ENCODE peak calls at places on chromosomes 11 and 22, in eight cellular contexts. One of them, this sample, is unnamed.

GRCh38 chr11:44506375-44507016 is 59.0 kb upstream of the CD82 start:
- DNase-seq in IMR-90: no peak
- DNase-seq in HCT116: peak; percentile 44
- DNase-seq in HepG2: no peak
- DNase-seq in GM12878: no peak
- DNase-seq in K562: no peak
- DNase-seq in SK-N-SH: no peak
- DNase-seq in H1: no peak
- DNase-seq in this sample: no peak

GRCh38 chr22:20979243-20979809 is 2.8 kb upstream of the LZTR1 start:
- DNase-seq in IMR-90: peak; percentile 67
- DNase-seq in HCT116: no peak
- DNase-seq in HepG2: no peak
- DNase-seq in GM12878: no peak
- DNase-seq in K562: peak; percentile 89
- DNase-seq in SK-N-SH: peak; percentile 70
- DNase-seq in H1: peak; percentile 92
- DNase-seq in this sample: no peak

GRCh38 chr11:111465400-111465799 is 46.8 kb downstream of the BTG4 start:
- DNase-seq in IMR-90: peak; percentile 84
- DNase-seq in HCT116: no peak
- DNase-seq in HepG2: no peak
- DNase-seq in GM12878: no peak
- DNase-seq in K562: no peak
- DNase-seq in SK-N-SH: no peak
- DNase-seq in H1: no peak
- DNase-seq in this sample: no peak

GRCh38 chr11:63838150-63838681 is 694 bp upstream of the MARK2 start:
- DNase-seq in IMR-90: no peak
- DNase-seq in HCT116: no peak
- DNase-seq in HepG2: no peak
- DNase-seq in GM12878: peak; percentile 87
- DNase-seq in K562: no peak
- DNase-seq in SK-N-SH: no peak
- DNase-seq in H1: no peak
- DNase-seq in this sample: no peak

GRCh38 chr11:111354601-111354891 is 24.5 kb downstream of the POU2AF1 start:
- DNase-seq in IMR-90: no peak
- DNase-seq in HCT116: no peak
- DNase-seq in HepG2: no peak
- DNase-seq in GM12878: no peak
- DNase-seq in K562: no peak
- DNase-seq in SK-N-SH: no peak
- DNase-seq in H1: no peak
- DNase-seq in this sample: no peak

GRCh38 chr22:20014526-20015186 is 2.0 kb downstream of the ARVCF start:
- DNase-seq in IMR-90: no peak
- DNase-seq in HCT116: no peak
- DNase-seq in HepG2: no peak
- DNase-seq in GM12878: no peak
- DNase-seq in K562: no peak
- DNase-seq in SK-N-SH: no peak
- DNase-seq in H1: no peak
- DNase-seq in this sample: no peak

GRCh38 chr11:19730373-19730772 is 17.7 kb downstream of the NAV2 start:
- DNase-seq in IMR-90: no peak
- DNase-seq in HCT116: no peak
- DNase-seq in HepG2: no peak
- DNase-seq in GM12878: no peak
- DNase-seq in K562: no peak
- DNase-seq in SK-N-SH: peak; percentile 78
- DNase-seq in H1: no peak
- DNase-seq in this sample: no peak

GRCh38 chr22:26890870-26891269 is 233.5 kb downstream of the MIAT start:
- DNase-seq in IMR-90: no peak
- DNase-seq in HCT116: peak; percentile 0
- DNase-seq in HepG2: no peak
- DNase-seq in GM12878: no peak
- DNase-seq in K562: no peak
- DNase-seq in SK-N-SH: no peak
- DNase-seq in H1: no peak
- DNase-seq in this sample: peak; percentile 40

GRCh38 chr11:69216609-69217008 is 60.9 kb downstream of the SMIM38 start:
- DNase-seq in IMR-90: peak; percentile 22
- DNase-seq in HCT116: no peak
- DNase-seq in HepG2: no peak
- DNase-seq in GM12878: no peak
- DNase-seq in K562: no peak
- DNase-seq in SK-N-SH: no peak
- DNase-seq in H1: no peak
- DNase-seq in this sample: no peak

GRCh38 chr22:19800761-19801244 is 40.2 kb downstream of the TBX1 start:
- DNase-seq in IMR-90: peak; percentile 25
- DNase-seq in HCT116: no peak
- DNase-seq in HepG2: peak; percentile 34
- DNase-seq in GM12878: no peak
- DNase-seq in K562: peak; percentile 74
- DNase-seq in SK-N-SH: peak; percentile 61
- DNase-seq in H1: no peak
- DNase-seq in this sample: no peak

GRCh38 chr11:47895035-47895434 is 46.9 kb upstream of the NUP160 start:
- DNase-seq in IMR-90: no peak
- DNase-seq in HCT116: no peak
- DNase-seq in HepG2: no peak
- DNase-seq in GM12878: no peak
- DNase-seq in K562: no peak
- DNase-seq in SK-N-SH: no peak
- DNase-seq in H1: no peak
- DNase-seq in this sample: no peak

GRCh38 chr11:76627541-76628082 is 42.9 kb downstream of the LRRC32 start:
- DNase-seq in IMR-90: no peak
- DNase-seq in HCT116: no peak
- DNase-seq in HepG2: no peak
- DNase-seq in GM12878: no peak
- DNase-seq in K562: no peak
- DNase-seq in SK-N-SH: no peak
- DNase-seq in H1: no peak
- DNase-seq in this sample: no peak

GRCh38 chr11:104897891-104898684 is at the start of gene CASP12:
- DNase-seq in IMR-90: peak; percentile 32
- DNase-seq in HCT116: no peak
- DNase-seq in HepG2: no peak
- DNase-seq in GM12878: no peak
- DNase-seq in K562: no peak
- DNase-seq in SK-N-SH: no peak
- DNase-seq in H1: no peak
- DNase-seq in this sample: no peak

GRCh38 chr22:32528984-32529982 is 54.7 kb downstream of the FBXO7 start:
- DNase-seq in IMR-90: peak; percentile 86
- DNase-seq in HCT116: peak; percentile 74
- DNase-seq in HepG2: peak; percentile 91
- DNase-seq in GM12878: peak; percentile 9
- DNase-seq in K562: peak; percentile 76
- DNase-seq in SK-N-SH: peak; percentile 90
- DNase-seq in H1: peak; percentile 63
- DNase-seq in this sample: peak; percentile 74

GRCh38 chr11:68684385-68685356 is at the start of gene GAL:
- DNase-seq in IMR-90: no peak
- DNase-seq in HCT116: no peak
- DNase-seq in HepG2: no peak
- DNase-seq in GM12878: no peak
- DNase-seq in K562: peak; percentile 85
- DNase-seq in SK-N-SH: peak; percentile 91
- DNase-seq in H1: no peak
- DNase-seq in this sample: no peak

GRCh38 chr11:120994460-120994859 is 29.4 kb upstream of the TBCEL start:
- DNase-seq in IMR-90: no peak
- DNase-seq in HCT116: no peak
- DNase-seq in HepG2: no peak
- DNase-seq in GM12878: no peak
- DNase-seq in K562: no peak
- DNase-seq in SK-N-SH: no peak
- DNase-seq in H1: no peak
- DNase-seq in this sample: no peak

GRCh38 chr11:25566298-25567200 is 765.4 kb upstream of the ANO3 start:
- DNase-seq in IMR-90: no peak
- DNase-seq in HCT116: no peak
- DNase-seq in HepG2: no peak
- DNase-seq in GM12878: no peak
- DNase-seq in K562: no peak
- DNase-seq in SK-N-SH: no peak
- DNase-seq in H1: no peak
- DNase-seq in this sample: no peak
- TF ChIP-seq RAD21 in IMR-90: no peak
- TF ChIP-seq RAD21 in HCT116: no peak
- TF ChIP-seq RAD21 in HepG2: no peak
- TF ChIP-seq RAD21 in GM12878: no peak
- TF ChIP-seq RAD21 in K562: no peak
- TF ChIP-seq RAD21 in SK-N-SH: no peak
- TF ChIP-seq RAD21 in H1: no peak
- TF ChIP-seq RAD21 in this sample: no peak

GRCh38 chr11:130115218-130115617 is 44.4 kb upstream of the ST14 start:
- DNase-seq in IMR-90: peak; percentile 41
- DNase-seq in HCT116: no peak
- DNase-seq in HepG2: no peak
- DNase-seq in GM12878: no peak
- DNase-seq in K562: no peak
- DNase-seq in SK-N-SH: no peak
- DNase-seq in H1: no peak
- DNase-seq in this sample: no peak
- TF ChIP-seq RAD21 in IMR-90: no peak
- TF ChIP-seq RAD21 in HCT116: no peak
- TF ChIP-seq RAD21 in HepG2: no peak
- TF ChIP-seq RAD21 in GM12878: no peak
- TF ChIP-seq RAD21 in K562: no peak
- TF ChIP-seq RAD21 in SK-N-SH: no peak
- TF ChIP-seq RAD21 in H1: no peak
- TF ChIP-seq RAD21 in this sample: no peak

DNA sequence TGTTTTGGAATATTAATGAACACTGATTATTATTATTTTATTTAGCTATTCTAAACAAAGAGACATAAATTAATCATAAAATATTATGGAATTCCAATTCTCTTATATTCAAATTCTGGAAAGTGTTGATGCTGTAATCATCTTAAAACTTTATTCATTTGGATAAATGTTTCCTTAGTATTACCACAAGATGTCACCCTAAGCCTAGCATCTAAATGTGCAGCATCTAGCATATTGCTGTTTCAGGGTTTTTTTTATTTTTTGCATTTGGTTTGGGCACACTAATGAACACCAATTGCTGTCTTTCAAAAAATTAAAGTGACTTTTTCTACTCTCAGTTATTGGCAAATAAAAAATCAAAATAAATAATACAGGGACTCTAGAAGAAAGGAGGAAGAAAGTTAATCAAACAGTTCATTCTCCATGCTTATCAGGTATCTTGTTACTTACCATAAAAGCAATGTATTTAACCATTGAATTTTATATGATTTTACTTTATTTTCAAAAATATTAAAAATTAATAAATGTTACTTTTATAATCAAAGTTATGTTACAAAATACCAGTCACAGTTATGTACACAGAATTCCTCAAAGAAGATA is 31.8 kb downstream of the DLG2 start:
- DNase-seq in IMR-90: peak; percentile 63
- DNase-seq in HCT116: peak; percentile 46
- DNase-seq in HepG2: peak; percentile 38
- DNase-seq in GM12878: peak; percentile 3
- DNase-seq in K562: peak; percentile 46
- DNase-seq in SK-N-SH: peak; percentile 32
- DNase-seq in H1: no peak
- DNase-seq in this sample: peak; percentile 62
- TF ChIP-seq RAD21 in IMR-90: peak; percentile 92
- TF ChIP-seq RAD21 in HCT116: peak; percentile 89
- TF ChIP-seq RAD21 in HepG2: peak; percentile 32
- TF ChIP-seq RAD21 in GM12878: peak; percentile 92
- TF ChIP-seq RAD21 in K562: peak; percentile 95
- TF ChIP-seq RAD21 in SK-N-SH: peak; percentile 89
- TF ChIP-seq RAD21 in H1: peak; percentile 90
- TF ChIP-seq RAD21 in this sample: peak; percentile 93

DNA sequence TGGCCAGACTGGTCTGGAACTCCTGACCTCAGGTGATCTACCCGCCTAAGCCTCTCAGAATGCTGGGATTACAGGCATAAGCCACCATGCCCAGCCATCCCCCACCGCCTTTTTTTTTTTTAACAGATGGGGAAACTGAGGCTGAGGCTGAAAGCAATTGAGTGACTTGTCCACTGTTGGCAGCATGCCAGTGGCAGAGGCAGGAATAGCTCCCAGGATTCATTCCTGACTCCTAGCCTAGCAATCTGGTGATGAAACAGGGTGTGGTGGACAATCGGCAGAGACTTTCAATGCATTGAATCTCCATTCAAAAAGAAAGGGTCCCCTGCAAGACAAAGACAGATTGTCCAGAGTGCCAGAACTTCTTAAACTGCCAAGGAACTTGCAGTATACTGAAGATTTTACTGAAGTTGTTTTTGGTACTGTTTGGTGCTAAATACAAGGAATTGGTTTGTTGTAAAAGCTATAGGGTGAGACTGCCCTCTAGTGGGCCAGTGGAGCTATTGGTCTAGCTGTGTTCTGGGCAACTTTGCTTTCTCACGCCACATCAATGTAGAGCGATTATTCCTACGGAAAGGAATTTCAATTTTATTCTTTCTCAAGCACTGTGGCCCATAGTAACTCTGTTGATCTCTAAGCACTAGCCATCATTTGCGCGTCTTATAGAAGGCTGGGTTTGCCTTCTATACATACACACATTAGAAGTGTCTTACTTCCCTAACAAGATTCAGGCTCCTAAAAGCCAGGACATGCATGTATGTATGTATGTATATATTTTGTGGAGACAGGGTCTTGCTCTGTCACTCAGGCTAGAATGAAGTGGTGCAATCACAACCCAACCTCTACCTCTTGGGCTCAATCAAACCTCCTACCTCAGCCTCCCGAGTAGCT is 21.0 kb downstream of the C22orf31 start:
- DNase-seq in IMR-90: peak; percentile 93
- DNase-seq in HCT116: peak; percentile 73
- DNase-seq in HepG2: peak; percentile 65
- DNase-seq in GM12878: peak; percentile 36
- DNase-seq in K562: peak; percentile 49
- DNase-seq in SK-N-SH: peak; percentile 73
- DNase-seq in H1: no peak
- DNase-seq in this sample: no peak
- TF ChIP-seq RAD21 in IMR-90: peak; percentile 94
- TF ChIP-seq RAD21 in HCT116: peak; percentile 91
- TF ChIP-seq RAD21 in HepG2: peak; percentile 88
- TF ChIP-seq RAD21 in GM12878: peak; percentile 97
- TF ChIP-seq RAD21 in K562: peak; percentile 76
- TF ChIP-seq RAD21 in SK-N-SH: peak; percentile 97
- TF ChIP-seq RAD21 in H1: peak; percentile 92
- TF ChIP-seq RAD21 in this sample: peak; percentile 91